ENCODE peak calls at places on chromosomes 2 and 18, in five cellular contexts. Y is AG04450, V is choroid plexus epithelial cell, A is dorsolateral prefrontal cortex, H is thyroid gland. J is an unnamed sample.

GRCh38 chr18:49381267-49381865 is 79.1 kb downstream of the DYM start:
- DNase-seq in H (no peak), Y (no peak), V (no peak), A (no peak), J (no peak)

GRCh38 chr2:27735263-27735904 is 36.1 kb upstream of the MRPL33 start:
- DNase-seq in V (peak; percentile 50), H (peak; percentile 84), A (peak; percentile 38), Y (peak; percentile 10), J (peak; percentile 93)

GRCh38 chr18:11512096-11513030 is 97.0 kb upstream of the SLC35G4 start:
- DNase-seq in A (no peak), V (peak; percentile 68), Y (no peak), H (no peak), J (peak; percentile 40)

GRCh38 chr2:3664925-3665324 is 6.9 kb downstream of the ALLC start:
- DNase-seq in A (no peak), Y (no peak), V (no peak), H (no peak), J (no peak)

GRCh38 chr18:49076767-49077166 is 126.0 kb upstream of the SMAD7 start:
- DNase-seq in H (no peak), V (no peak), Y (no peak), A (no peak), J (no peak)

GRCh38 chr2:233413529-233414272 is 59.4 kb downstream of the DGKD start:
- DNase-seq in A (peak; percentile 49), H (peak; percentile 98), Y (no peak), V (peak; percentile 40), J (peak; percentile 82)

GRCh38 chr2:2763351-2763997 is 432.4 kb upstream of the MYT1L start:
- DNase-seq in A (no peak), V (no peak), Y (no peak), H (peak; percentile 23), J (no peak)

GRCh38 chr2:12507295-12507694 is 209.4 kb upstream of the TRIB2 start:
- DNase-seq in H (no peak), Y (no peak), A (no peak), V (peak; percentile 58), J (peak; percentile 58)

GRCh38 chr2:219266232-219266631 is 12.5 kb upstream of the TUBA4A start:
- DNase-seq in Y (no peak), H (peak; percentile 67), A (no peak), V (no peak), J (no peak)

GRCh38 chr2:44100351-44100750 is 68.3 kb upstream of the PPM1B start:
- DNase-seq in Y (peak; percentile 72), A (no peak), H (peak; percentile 10), V (peak; percentile 98), J (peak; percentile 97)

GRCh38 chr2:214038186-214038585 is 372.7 kb upstream of the VWC2L start:
- DNase-seq in H (no peak), Y (no peak), V (no peak), A (no peak), J (no peak)

GRCh38 chr2:72040629-72041403 is 106.8 kb downstream of the CYP26B1 start:
- DNase-seq in A (no peak), H (no peak), V (peak; percentile 54), Y (no peak), J (peak; percentile 10)

GRCh38 chr2:8774371-8774770 is 63.0 kb downstream of the KIDINS220 start:
- DNase-seq in Y (no peak), A (no peak), H (no peak), V (no peak), J (no peak)

DNA sequence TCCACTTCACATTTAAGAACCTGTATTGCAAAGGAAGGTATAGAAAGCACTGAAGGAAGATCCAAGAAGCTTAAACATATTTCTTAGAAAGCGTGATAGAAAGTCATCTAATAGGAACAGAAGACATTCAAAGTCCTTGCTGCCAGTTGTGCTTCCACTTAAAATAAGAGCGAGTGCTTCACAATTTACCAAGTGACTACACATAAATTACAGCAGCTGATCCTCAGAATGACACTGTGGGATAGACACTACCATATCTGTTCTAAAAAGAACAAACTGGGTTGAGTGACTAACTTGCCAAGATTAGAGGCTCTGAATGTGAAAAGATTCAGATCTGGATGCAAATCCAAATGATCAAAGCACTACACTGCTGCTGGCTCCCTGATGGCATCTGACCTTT is 57.6 kb downstream of the KIDINS220 start:
- DNase-seq in Y (no peak), A (no peak), V (no peak), H (no peak), J (no peak)
- H3K4me3 ChIP-seq in Y (no peak overlapping the region), A (no peak overlapping the region), V (no peak overlapping the region), H (no peak overlapping the region), J (no peak overlapping the region)

GRCh38 chr2:65430515-65431416 is 1.6 kb downstream of the SPRED2 start:
- DNase-seq in Y (no peak), A (peak; percentile 72), H (peak; percentile 68), V (peak; percentile 45), J (peak; percentile 47)
- TF ChIP-seq CTCF in Y (no peak), A (peak; percentile 24), H (no peak), V (no peak), J (no peak)

GRCh38 chr2:63047193-63047533 is 3.5 kb upstream of the OTX1 start:
- DNase-seq in V (no peak), H (no peak), Y (no peak), A (no peak), J (no peak)
- H3K4me3 ChIP-seq in V (no peak overlapping the region), H (no peak overlapping the region), Y (no peak overlapping the region), A (peak overlapping the region; percentile 65), J (no peak overlapping the region)

DNA sequence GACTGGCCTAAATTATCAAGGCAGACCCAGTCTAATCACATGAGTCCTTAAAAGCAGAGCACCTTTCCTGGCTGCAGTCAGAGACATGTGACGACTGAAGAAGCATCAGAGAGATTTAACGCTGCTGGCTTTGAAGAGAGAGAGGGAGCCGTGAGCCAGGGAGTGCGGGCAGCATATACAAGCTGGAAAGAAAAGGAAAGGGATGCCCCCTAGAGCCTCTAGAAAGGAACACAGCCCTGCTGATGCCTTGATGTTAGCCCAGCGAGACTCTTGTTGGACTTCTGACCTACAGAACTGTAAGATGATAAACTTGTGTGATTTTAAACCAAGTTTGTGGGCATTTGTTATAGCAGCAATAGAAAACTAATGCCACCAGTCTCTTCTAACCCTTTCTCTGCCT is 58.1 kb downstream of the HEATR5B start:
- DNase-seq in V (peak; percentile 24), H (no peak), Y (no peak), A (no peak), J (peak; percentile 4)
- TF ChIP-seq CTCF in V (peak; percentile 40), H (no peak), Y (no peak), A (no peak), J (peak; percentile 8)

J was measured in cardiac fibroblast.